ENCODE peak calls at places on chromosome 19, in five cellular contexts. D is HS-5, F is mucosa of descending colon, U is lower leg skin, L is D341Med. G is an unnamed sample.

GRCh38 chr19:35882074-35882832 is 13.9 kb downstream of the APLP1 start:
- DNase-seq in D (peak; percentile 49), F (no peak), U (no peak), L (peak; percentile 66), G (peak; percentile 92)

GRCh38 chr19:39297931-39298634 is 1.9 kb downstream of the IFNL1 start:
- DNase-seq in D (no peak), F (peak; percentile 61), U (peak; percentile 82), L (no peak), G (no peak)

GRCh38 chr19:49132974-49133609 is 13.7 kb downstream of the PPFIA3 start:
- DNase-seq in D (no peak), F (peak; percentile 83), U (no peak), L (no peak), G (no peak)

GRCh38 chr19:35908977-35909683 is 1.0 kb upstream of the TYROBP start:
- DNase-seq in D (no peak), F (peak; percentile 57), U (peak; percentile 94), L (no peak), G (no peak)

GRCh38 chr19:28602675-28603298 is 610.2 kb downstream of the UQCRFS1 start:
- DNase-seq in D (no peak), F (no peak), U (no peak), L (no peak), G (no peak)

GRCh38 chr19:46571495-46571894 is 29.6 kb upstream of the CALM3 start:
- DNase-seq in D (no peak), F (no peak), U (no peak), L (peak; percentile 71), G (peak; percentile 19)

GRCh38 chr19:48596237-48596636 is 10.3 kb upstream of the SPACA4 start:
- DNase-seq in D (no peak), F (no peak), U (no peak), L (no peak), G (no peak)

GRCh38 chr19:33502991-33503790 is 18.4 kb downstream of the PEPD start:
- DNase-seq in D (no peak), F (peak; percentile 6), U (no peak), L (no peak), G (no peak)

GRCh38 chr19:17743874-17744273 is 7.4 kb upstream of the FCHO1 start:
- DNase-seq in D (no peak), F (no peak), U (no peak), L (no peak), G (peak; percentile 37)

GRCh38 chr19:47587295-47587694 is 14.3 kb upstream of the ZNF541 start:
- DNase-seq in D (no peak), F (no peak), U (no peak), L (no peak), G (peak; percentile 66)

GRCh38 chr19:54620464-54620863 is 9.8 kb upstream of the LILRB1 start:
- DNase-seq in D (no peak), F (no peak), U (no peak), L (no peak), G (no peak)

GRCh38 chr19:19630426-19630825 is 2.4 kb upstream of the LPAR2 start:
- DNase-seq in D (no peak), F (no peak), U (no peak), L (no peak), G (no peak)

GRCh38 chr19:1456121-1456900 is 6.4 kb downstream of the APC2 start:
- DNase-seq in D (no peak), F (no peak), U (no peak), L (no peak), G (no peak)

GRCh38 chr19:11291991-11292390 is 4.0 kb upstream of the TSPAN16 start:
- DNase-seq in D (no peak), F (no peak), U (no peak), L (no peak), G (no peak)

GRCh38 chr19:1239420-1239795 is 1.6 kb upstream of the CBARP start:
- DNase-seq in D (no peak), F (no peak), U (no peak), L (no peak), G (no peak)

GRCh38 chr19:5478241-5478924 is 23.2 kb downstream of the ZNRF4 start:
- DNase-seq in D (no peak), F (no peak), U (no peak), L (no peak), G (no peak)

GRCh38 chr19:42276821-42277220 is 7.8 kb downstream of the CIC start:
- DNase-seq in D (no peak), F (no peak), U (no peak), L (no peak), G (no peak)

GRCh38 chr19:821976-822773 is 420 bp upstream of the PLPPR3 start:
- DNase-seq in D (no peak), F (no peak), U (no peak), L (peak; percentile 76), G (no peak)

GRCh38 chr19:9818734-9819589 is at the start of gene FBXL12:
- DNase-seq in D (peak; percentile 99), F (peak; percentile 100), U (peak; percentile 100), L (peak; percentile 96), G (peak; percentile 100)

GRCh38 chr19:30690935-30691505 is 318.8 kb downstream of the ZNF536 start:
- DNase-seq in D (no peak), F (no peak), U (peak; percentile 64), L (no peak), G (no peak)

GRCh38 chr19:50300814-50301606 is 28.2 kb downstream of the KCNC3 start:
- DNase-seq in D (peak; percentile 76), F (no peak), U (no peak), L (no peak), G (peak; percentile 70)

GRCh38 chr19:18523841-18524240 is 2.0 kb upstream of the ELL start:
- DNase-seq in D (no peak), F (peak; percentile 27), U (no peak), L (no peak), G (no peak)

GRCh38 chr19:29506619-29506911 is 19.2 kb upstream of the VSTM2B start:
- DNase-seq in D (no peak), F (peak; percentile 1), U (no peak), L (no peak), G (no peak)

GRCh38 chr19:38805180-38805579 is 7.6 kb downstream of the LGALS4 start:
- DNase-seq in D (no peak), F (peak; percentile 27), U (no peak), L (no peak), G (no peak)

GRCh38 chr19:36210497-36210896 is 4.0 kb downstream of the ZNF565 start:
- DNase-seq in D (no peak), F (no peak), U (no peak), L (no peak), G (peak; percentile 60)

GRCh38 chr19:6103217-6103644 is 7.1 kb downstream of the RFX2 start:
- DNase-seq in D (peak; percentile 79), F (no peak), U (peak; percentile 94), L (no peak), G (peak; percentile 76)

GRCh38 chr19:29945433-29945832 is 3.4 kb downstream of the URI1 start:
- DNase-seq in D (no peak), F (no peak), U (no peak), L (no peak), G (no peak)

GRCh38 chr19:1248454-1249297 is at the start of gene MIDN:
- DNase-seq in D (no peak), F (peak; percentile 91), U (peak; percentile 96), L (peak; percentile 84), G (peak; percentile 92)

GRCh38 chr19:2253106-2254051 is 2.8 kb downstream of the JSRP1 start:
- DNase-seq in D (no peak), F (no peak), U (no peak), L (peak; percentile 39), G (no peak)

GRCh38 chr19:53960187-53960586 is 2.5 kb upstream of the CACNG8 start:
- DNase-seq in D (no peak), F (no peak), U (no peak), L (no peak), G (no peak)

GRCh38 chr19:49094505-49095482 is 9.5 kb downstream of the SNRNP70 start:
- DNase-seq in D (no peak), F (no peak), U (no peak), L (no peak), G (no peak)

GRCh38 chr19:39590265-39590664 is 12.1 kb upstream of the LGALS13 start:
- DNase-seq in D (no peak), F (no peak), U (no peak), L (no peak), G (peak; percentile 18)

GRCh38 chr19:42188665-42189064 is 28.8 kb downstream of the DEDD2 start:
- DNase-seq in D (no peak), F (no peak), U (no peak), L (no peak), G (no peak)

GRCh38 chr19:54653181-54653809 is 9.5 kb upstream of the LILRB4 start:
- DNase-seq in D (peak; percentile 24), F (no peak), U (no peak), L (peak; percentile 53), G (peak; percentile 52)

GRCh38 chr19:44808463-44809371 is at the start of gene BCAM:
- DNase-seq in D (no peak), F (peak; percentile 75), U (peak; percentile 93), L (peak; percentile 90), G (peak; percentile 69)

GRCh38 chr19:54023191-54023590 is 31.8 kb downstream of the CACNG6 start:
- DNase-seq in D (no peak), F (no peak), U (no peak), L (no peak), G (no peak)

GRCh38 chr19:19319725-19320361 is 466 bp downstream of the SUGP1 start:
- DNase-seq in D (no peak), F (peak; percentile 31), U (no peak), L (no peak), G (no peak)

GRCh38 chr19:8585894-8586750 is 8.9 kb upstream of the MYO1F start:
- DNase-seq in D (no peak), F (peak; percentile 77), U (no peak), L (peak; percentile 71), G (peak; percentile 52)

GRCh38 chr19:39192846-39193245 is 3.9 kb upstream of the NCCRP1 start:
- DNase-seq in D (no peak), F (no peak), U (no peak), L (no peak), G (peak; percentile 4)

GRCh38 chr19:19663292-19664120 is at the start of gene ATP13A1:
- DNase-seq in D (peak; percentile 88), F (peak; percentile 96), U (peak; percentile 99), L (peak; percentile 94), G (peak; percentile 98)